ENCODE peak calls at places on chromosome 1, in eight cellular contexts. Q is astrocyte of the hippocampus; Z is tibial nerve; T is MV-4-11; X is RKO; L is H7; S is COLO829; R is activated naive CD8-positive, alpha-beta T cell treated with anti-CD3 and anti-CD28 coated beads for 36 hours. K is an unnamed sample.

GRCh38 chr1:200226268-200226968 is 183.4 kb downstream of the ZNF281 start:
- DNase-seq in Q (peak; percentile 24), Z (no peak), T (peak; percentile 24), X (no peak), L (peak; percentile 28), S (no peak), R (no peak), K (no peak)

GRCh38 chr1:160830321-160831153 is 32.1 kb downstream of the CD244 start:
- DNase-seq in Q (peak; percentile 50), Z (peak; percentile 55), T (peak; percentile 34), X (peak; percentile 46), L (peak; percentile 59), S (peak; percentile 68), R (peak; percentile 72), K (peak; percentile 39)

GRCh38 chr1:91876040-91876470 is 9.9 kb downstream of the TGFBR3 start:
- DNase-seq in Q (no peak), Z (no peak), T (no peak), X (no peak), L (no peak), S (no peak), R (peak; percentile 59), K (no peak)

GRCh38 chr1:236066828-236067386 is 2.0 kb upstream of the NID1 start:
- DNase-seq in Q (no peak), Z (peak; percentile 55), T (peak; percentile 88), X (no peak), L (no peak), S (no peak), R (peak; percentile 72), K (peak; percentile 91)

GRCh38 chr1:94543003-94543402 is 1.4 kb upstream of the F3 start:
- DNase-seq in Q (peak; percentile 69), Z (no peak), T (peak; percentile 57), X (no peak), L (no peak), S (no peak), R (no peak), K (no peak)

GRCh38 chr1:29105822-29106221 is 17.9 kb downstream of the TMEM200B start:
- DNase-seq in Q (no peak), Z (no peak), T (no peak), X (no peak), L (no peak), S (no peak), R (no peak), K (peak; percentile 48)

GRCh38 chr1:156126701-156127534 is 12.4 kb downstream of the LMNA start:
- DNase-seq in Q (peak; percentile 79), Z (no peak), T (peak; percentile 100), X (no peak), L (no peak), S (no peak), R (peak; percentile 87), K (no peak)

GRCh38 chr1:240784776-240785175 is 172.8 kb upstream of the GREM2 start:
- DNase-seq in Q (no peak), Z (no peak), T (no peak), X (no peak), L (no peak), S (no peak), R (no peak), K (no peak)

GRCh38 chr1:240462766-240463410 is 149.1 kb downstream of the GREM2 start:
- DNase-seq in Q (no peak), Z (no peak), T (no peak), X (no peak), L (no peak), S (peak; percentile 79), R (no peak), K (no peak)

GRCh38 chr1:216425577-216425976 is 2.3 kb upstream of the USH2A start:
- DNase-seq in Q (no peak), Z (no peak), T (peak; percentile 1), X (no peak), L (no peak), S (no peak), R (no peak), K (no peak)

GRCh38 chr1:147598631-147599361 is 57.5 kb downstream of the BCL9 start:
- DNase-seq in Q (peak; percentile 68), Z (no peak), T (no peak), X (no peak), L (no peak), S (no peak), R (peak; percentile 54), K (peak; percentile 91)

K was measured in lower leg skin.